ENCODE peak calls at places on chromosomes 5 and 9, in seven cellular contexts. R is left ventricle myocardium inferior, Y is cardiac muscle cell, P is heart right ventricle, U is fibroblast of lung, G is left lung, I is upper lobe of right lung. A is an unnamed sample.

GRCh38 chr5:101977729-101978345 is 318.2 kb downstream of the SLCO4C1 start:
- DNase-seq in R (no peak), Y (peak; percentile 49), P (no peak), U (peak; percentile 56), G (no peak), I (no peak), A (peak; percentile 54)

GRCh38 chr5:103224894-103225246 is 33.7 kb upstream of the MACIR start:
- DNase-seq in R (no peak), Y (no peak), P (no peak), U (no peak), G (no peak), I (no peak), A (no peak)

GRCh38 chr5:67233075-67233474 is 36.5 kb upstream of the CD180 start:
- DNase-seq in R (no peak), Y (no peak), P (no peak), U (peak; percentile 54), G (no peak), I (no peak), A (no peak)

GRCh38 chr5:13972029-13972428 is 27.5 kb upstream of the DNAH5 start:
- DNase-seq in R (no peak), Y (no peak), P (no peak), U (no peak), G (no peak), I (no peak), A (peak; percentile 52)

GRCh38 chr5:98296426-98296825 is 477.0 kb upstream of the RGMB start:
- DNase-seq in R (no peak), Y (no peak), P (no peak), U (peak; percentile 65), G (no peak), I (no peak), A (peak; percentile 62)

GRCh38 chr9:122036988-122037387 is 56.1 kb downstream of the TTLL11 start:
- DNase-seq in R (no peak), Y (no peak), P (no peak), U (peak; percentile 65), G (no peak), I (no peak), A (peak; percentile 37)

GRCh38 chr9:116499986-116500871 is 186.9 kb upstream of the TRIM32 start:
- DNase-seq in R (no peak), Y (no peak), P (no peak), U (peak; percentile 63), G (no peak), I (no peak), A (peak; percentile 65)

GRCh38 chr9:103821115-103821514 is 273.0 kb upstream of the SMC2 start:
- DNase-seq in R (no peak), Y (no peak), P (no peak), U (no peak), G (no peak), I (no peak), A (no peak)

GRCh38 chr9:105510024-105510423 is 47.9 kb upstream of the FKTN start:
- DNase-seq in R (no peak), Y (no peak), P (no peak), U (peak; percentile 71), G (no peak), I (no peak), A (peak; percentile 67)

GRCh38 chr5:63262191-63262981 is 683.8 kb downstream of the LRRC70 start:
- DNase-seq in R (no peak), Y (no peak), P (no peak), U (peak; percentile 85), G (no peak), I (no peak), A (peak; percentile 80)

GRCh38 chr5:42005561-42006153 is 80.6 kb downstream of the FBXO4 start:
- DNase-seq in R (no peak), Y (peak; percentile 37), P (no peak), U (peak; percentile 49), G (no peak), I (no peak), A (peak; percentile 34)

GRCh38 chr9:18297532-18297872 is 176.5 kb upstream of the ADAMTSL1 start:
- DNase-seq in R (no peak), Y (no peak), P (no peak), U (no peak), G (no peak), I (no peak), A (no peak)

GRCh38 chr9:91897201-91897600 is 52.8 kb downstream of the ROR2 start:
- DNase-seq in R (no peak), Y (no peak), P (no peak), U (no peak), G (no peak), I (no peak), A (no peak)

GRCh38 chr9:91899611-91900010 is 50.4 kb downstream of the ROR2 start:
- DNase-seq in R (no peak), Y (no peak), P (no peak), U (no peak), G (no peak), I (no peak), A (no peak)

GRCh38 chr9:91900057-91900816 is 49.8 kb downstream of the ROR2 start:
- DNase-seq in R (peak; percentile 28), Y (peak; percentile 78), P (no peak), U (no peak), G (no peak), I (no peak), A (no peak)

GRCh38 chr9:91896513-91897121 is 53.4 kb downstream of the ROR2 start:
- DNase-seq in R (peak; percentile 27), Y (peak; percentile 72), P (peak; percentile 27), U (peak; percentile 69), G (no peak), I (no peak), A (no peak)

DNA sequence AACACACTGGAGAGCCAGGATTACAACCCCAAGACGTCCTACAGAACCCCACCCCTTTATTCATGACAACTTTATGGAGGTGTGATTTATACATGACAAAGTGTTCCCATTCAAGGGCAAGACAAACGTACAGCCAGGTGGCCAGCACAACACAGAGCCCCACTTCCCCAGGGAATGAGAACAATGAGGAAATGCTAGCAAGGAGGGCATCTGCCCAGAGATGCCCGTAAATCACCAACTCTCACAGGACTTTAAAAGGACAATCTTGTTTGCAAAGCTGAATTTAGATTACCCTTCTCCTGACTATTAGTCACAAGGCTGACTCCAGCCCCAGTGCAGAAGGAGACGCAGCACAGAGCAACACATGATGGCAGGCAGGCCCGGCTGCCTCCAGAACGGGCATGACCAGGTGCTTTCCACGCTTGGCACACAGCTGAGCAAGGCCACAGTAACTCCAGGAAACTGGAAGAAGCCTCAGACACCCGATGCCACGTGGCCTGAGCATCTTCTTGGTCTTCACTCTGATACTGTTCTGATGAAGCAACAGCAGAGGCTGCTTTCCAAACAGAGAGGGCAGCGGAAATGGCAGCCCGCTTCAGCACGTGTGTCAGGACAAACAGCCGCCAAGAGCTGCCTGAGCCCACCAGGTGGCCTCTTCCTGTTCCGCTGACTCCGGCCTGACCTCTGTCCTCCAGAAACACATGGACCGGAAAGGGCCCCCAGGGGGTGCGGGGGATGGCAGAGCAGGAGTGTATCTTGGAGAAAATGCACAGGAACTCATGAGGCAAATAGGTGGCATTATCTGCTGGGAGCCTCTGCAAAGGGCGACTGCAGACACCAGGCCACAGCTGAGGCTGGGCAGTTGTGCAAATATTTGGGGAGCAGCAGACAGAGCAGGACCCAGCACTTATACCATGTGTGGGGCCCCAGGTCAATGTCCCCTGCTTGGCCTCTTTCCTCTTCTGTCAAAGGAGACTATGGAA is 51.3 kb downstream of the ROR2 start:
- DNase-seq in R (no peak), Y (no peak), P (no peak), U (peak; percentile 51), G (no peak), I (no peak), A (peak; percentile 42)
- TF ChIP-seq CTCF in R (no peak), Y (no peak), P (no peak), U (peak; percentile 6), G (no peak), I (no peak), A (no peak)

DNA sequence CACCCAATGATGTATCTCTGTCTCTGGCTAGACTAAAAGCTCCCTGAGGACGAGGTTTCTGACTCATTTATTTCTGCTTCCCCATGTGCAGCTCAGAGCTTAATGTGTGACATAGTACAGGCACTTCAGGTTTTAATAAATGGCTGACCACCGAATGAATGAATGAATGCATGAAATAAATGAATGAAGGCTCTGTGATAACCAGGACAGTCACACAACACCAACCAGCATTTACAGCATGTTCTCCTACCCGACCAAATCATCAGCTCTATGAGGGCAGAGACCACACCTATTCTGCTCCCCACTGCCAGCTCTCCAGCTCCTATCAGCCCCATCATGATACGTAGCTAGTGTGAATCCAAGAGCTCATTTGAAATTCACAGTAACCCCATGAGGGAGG is 4.8 kb downstream of the TMOD1 start:
- DNase-seq in R (no peak), Y (no peak), P (no peak), U (no peak), G (no peak), I (no peak), A (no peak)
- H3K4me3 ChIP-seq in R (no peak overlapping the region), Y (no peak overlapping the region), P (no peak overlapping the region), U (no peak overlapping the region), G (no peak overlapping the region), I (no peak overlapping the region), A (no peak overlapping the region)

GRCh38 chr5:38551020-38552017 is 5.1 kb downstream of the LIFR start:
- DNase-seq in R (no peak), Y (peak; percentile 57), P (no peak), U (peak; percentile 75), G (no peak), I (no peak), A (peak; percentile 60)
- TF ChIP-seq CTCF in R (peak; percentile 69), Y (peak; percentile 71), P (peak; percentile 17), U (peak; percentile 78), G (peak; percentile 46), I (peak; percentile 71), A (peak; percentile 75)

GRCh38 chr9:764105-764524 is 77.4 kb upstream of the DMRT1 start:
- DNase-seq in R (peak; percentile 57), Y (peak; percentile 69), P (peak; percentile 38), U (peak; percentile 68), G (peak; percentile 50), I (no peak), A (peak; percentile 76)
- H3K4me3 ChIP-seq in R (peak overlapping the region; percentile 26), Y (no peak overlapping the region), P (no peak overlapping the region), U (no peak overlapping the region), G (no peak overlapping the region), I (peak overlapping the region; percentile 16), A (no peak overlapping the region)

GRCh38 chr5:59007460-59008063 is 424.7 kb downstream of the RAB3C start:
- DNase-seq in R (no peak), Y (no peak), P (no peak), U (peak; percentile 66), G (no peak), I (no peak), A (peak; percentile 42)
- TF ChIP-seq CTCF in R (peak; percentile 60), Y (peak; percentile 50), P (no peak), U (peak; percentile 46), G (peak; percentile 11), I (peak; percentile 56), A (peak; percentile 23)

GRCh38 chr9:95462419-95463121 is 54.2 kb downstream of the PTCH1 start:
- DNase-seq in R (peak; percentile 55), Y (peak; percentile 84), P (peak; percentile 54), U (peak; percentile 94), G (peak; percentile 65), I (no peak), A (peak; percentile 52)
- H3K4me3 ChIP-seq in R (peak overlapping the region; percentile 57), Y (peak overlapping the region; percentile 15), P (peak overlapping the region; percentile 30), U (peak overlapping the region; percentile 39), G (peak overlapping the region; percentile 4), I (peak overlapping the region; percentile 28), A (peak overlapping the region; percentile 16)